ENCODE peak calls at places on chromosome 21, in eight cellular contexts. V is epithelial cell of proximal tubule, S is thoracic aorta, E is fibroblast of mammary gland, M is bronchial epithelial cell, Y is cardiac fibroblast, T is HCT116, F is gastrocnemius medialis. G is an unnamed sample.

GRCh38 chr21:29949991-29950390 is 10.2 kb upstream of the GRIK1 start:
- DNase-seq in M (no peak), S (no peak), Y (no peak), E (no peak), V (no peak), T (no peak), F (no peak), G (no peak)

GRCh38 chr21:29360799-29361765 is 62.4 kb downstream of the BACH1 start:
- DNase-seq in E (no peak), Y (no peak), V (no peak), T (no peak), M (peak), F (no peak), S (no peak), G (no peak)

GRCh38 chr21:39834543-39834942 is 32.7 kb upstream of the PCP4 start:
- DNase-seq in V (no peak), E (no peak), Y (no peak), M (no peak), T (no peak), S (no peak), F (no peak), G (no peak)

GRCh38 chr21:46401186-46401910 is 57.3 kb upstream of the DIP2A start:
- DNase-seq in F (no peak), Y (no peak), S (no peak), T (no peak), M (no peak), E (no peak), V (no peak), G (no peak)

GRCh38 chr21:17343055-17343454 is 169.8 kb upstream of the CXADR start:
- DNase-seq in E (peak), F (no peak), V (no peak), S (no peak), T (no peak), M (peak), Y (peak), G (no peak)

GRCh38 chr21:40169971-40170370 is 302.7 kb downstream of the PCP4 start:
- DNase-seq in S (no peak), E (no peak), F (no peak), Y (no peak), T (no peak), M (no peak), V (no peak), G (no peak)

GRCh38 chr21:42534901-42535378 is 21.3 kb downstream of the SLC37A1 start:
- DNase-seq in Y (no peak), M (no peak), V (no peak), F (no peak), E (no peak), S (no peak), T (no peak), G (no peak)

GRCh38 chr21:46067505-46068201 is 30.3 kb upstream of the COL6A2 start:
- DNase-seq in M (no peak), T (no peak), Y (no peak), V (no peak), S (no peak), E (no peak), F (no peak), G (no peak)

GRCh38 chr21:42109473-42109872 is 38.4 kb downstream of the UMODL1 start:
- DNase-seq in T (no peak), M (no peak), V (no peak), Y (no peak), E (no peak), F (no peak), S (no peak), G (no peak)

GRCh38 chr21:42578761-42579415 is 65.2 kb downstream of the SLC37A1 start:
- DNase-seq in M (no peak), Y (no peak), S (no peak), E (no peak), F (no peak), V (no peak), T (no peak), G (no peak)

GRCh38 chr21:16965424-16965823 is 547.4 kb upstream of the CXADR start:
- DNase-seq in S (no peak), F (no peak), Y (no peak), M (no peak), T (no peak), E (no peak), V (no peak), G (no peak)

GRCh38 chr21:29078884-29079765 is 5.7 kb upstream of the CCT8 start:
- DNase-seq in E (peak), F (no peak), V (no peak), S (no peak), M (no peak), Y (no peak), T (no peak), G (no peak)

GRCh38 chr21:41973427-41973831 is 19.6 kb upstream of the C2CD2 start:
- DNase-seq in Y (no peak), S (no peak), M (no peak), F (no peak), V (no peak), T (no peak), E (no peak), G (no peak)

GRCh38 chr21:44985441-44986401 is 45.9 kb downstream of the SLX9 start:
- DNase-seq in Y (no peak), S (no peak), F (no peak), V (no peak), M (no peak), T (no peak), E (no peak), G (no peak)

GRCh38 chr21:38985423-38986378 is 180.0 kb downstream of the ETS2 start:
- DNase-seq in V (no peak), S (peak), F (peak), E (peak), T (no peak), Y (peak), M (peak), G (peak)

GRCh38 chr21:41585199-41585994 is 77.4 kb upstream of the TMPRSS2 start:
- DNase-seq in V (no peak), Y (no peak), F (no peak), S (no peak), T (no peak), E (no peak), M (no peak), G (no peak)

GRCh38 chr21:45378258-45378966 is 26.6 kb upstream of the COL18A1 start:
- DNase-seq in Y (no peak), F (no peak), T (no peak), M (no peak), V (no peak), E (no peak), S (no peak), G (peak)

GRCh38 chr21:45033791-45034555 is 40.4 kb upstream of the ADARB1 start:
- DNase-seq in E (peak), Y (peak), V (no peak), T (no peak), S (no peak), F (peak), M (peak), G (peak)

GRCh38 chr21:27561116-27561515 is 594.2 kb upstream of the ADAMTS5 start:
- DNase-seq in M (peak), F (peak), E (no peak), T (no peak), V (no peak), S (no peak), Y (no peak), G (no peak)

GRCh38 chr21:39430457-39430856 is 15.1 kb downstream of the LCA5L start:
- DNase-seq in S (no peak), M (no peak), V (no peak), F (no peak), Y (no peak), E (no peak), T (no peak), G (peak)

GRCh38 chr21:25956993-25957714 is 213.4 kb downstream of the APP start:
- DNase-seq in Y (peak), S (no peak), E (peak), F (peak), T (no peak), M (peak), V (peak), G (peak)

GRCh38 chr21:25485914-25486313 is 121.4 kb downstream of the MRPL39 start:
- DNase-seq in Y (no peak), V (no peak), M (no peak), E (no peak), F (no peak), T (no peak), S (no peak), G (no peak)

GRCh38 chr21:16797530-16797929 is 715.3 kb upstream of the CXADR start:
- DNase-seq in V (no peak), S (no peak), Y (no peak), M (no peak), T (no peak), F (no peak), E (no peak), G (no peak)

GRCh38 chr21:30391615-30392014 is 4.2 kb upstream of the KRTAP13-1 start:
- DNase-seq in Y (no peak), V (no peak), E (no peak), S (no peak), T (no peak), F (no peak), M (no peak), G (no peak)

GRCh38 chr21:9730866-9731265 is 790.5 kb upstream of the TPTE start:
- DNase-seq in F (no peak), E (no peak), S (no peak), Y (no peak), V (no peak), T (no peak), M (no peak), G (no peak)

GRCh38 chr21:38277501-38278111 is 20.8 kb downstream of the KCNJ15 start:
- DNase-seq in S (no peak), T (no peak), M (peak), V (peak), F (no peak), E (peak), Y (peak), G (peak)

GRCh38 chr21:31566061-31566460 is 93.4 kb upstream of the SOD1 start:
- DNase-seq in V (no peak), F (no peak), E (peak), S (no peak), M (no peak), Y (no peak), T (no peak), G (no peak)

GRCh38 chr21:46221664-46222435 is 6.7 kb downstream of the LSS start:
- DNase-seq in V (no peak), S (no peak), Y (no peak), M (no peak), T (no peak), E (no peak), F (peak), G (no peak)

GRCh38 chr21:39575778-39576177 is 37.0 kb upstream of the B3GALT5 start:
- DNase-seq in Y (no peak), V (no peak), T (no peak), M (peak), F (no peak), E (peak), S (no peak), G (peak)

GRCh38 chr21:31554511-31555022 is 104.9 kb upstream of the SOD1 start:
- DNase-seq in V (no peak), T (peak), S (no peak), E (peak), Y (peak), M (peak), F (no peak), G (no peak)

GRCh38 chr21:46549650-46550049 is 55.2 kb downstream of the S100B start:
- DNase-seq in Y (no peak), V (no peak), F (no peak), S (no peak), M (no peak), T (no peak), E (no peak), G (no peak)

GRCh38 chr21:45365608-45366241 is 39.2 kb upstream of the COL18A1 start:
- DNase-seq in T (peak), V (no peak), S (no peak), M (no peak), F (no peak), Y (peak), E (peak), G (peak)

GRCh38 chr21:45811136-45811535 is 167.6 kb downstream of the PCBP3 start:
- DNase-seq in E (no peak), M (no peak), S (no peak), Y (no peak), T (no peak), V (no peak), F (no peak), G (no peak)

GRCh38 chr21:17921579-17922530 is 102.7 kb upstream of the C21orf91 start:
- DNase-seq in M (peak), S (no peak), V (peak), T (no peak), F (peak), Y (peak), E (peak), G (peak)

GRCh38 chr21:22813201-22813600 is 1815.0 kb downstream of the NCAM2 start:
- DNase-seq in Y (no peak), M (no peak), F (no peak), T (no peak), S (no peak), V (no peak), E (no peak), G (no peak)

GRCh38 chr21:41894922-41895557 is 15.9 kb upstream of the PRDM15 start:
- DNase-seq in M (peak), Y (peak), E (peak), T (no peak), F (no peak), V (no peak), S (no peak), G (peak)

GRCh38 chr21:36929622-36930021 is 36.8 kb downstream of the HLCS start:
- DNase-seq in V (no peak), E (peak), T (no peak), M (peak), Y (no peak), F (no peak), S (no peak), G (peak)
- TF ChIP-seq CTCF in V (peak), E (peak), T (no peak), M (peak), Y (no peak), F (no peak), S (no peak), G (peak)

GRCh38 chr21:33237446-33237845 is 7.7 kb downstream of the IFNAR2 start:
- DNase-seq in F (no peak), V (no peak), E (no peak), M (no peak), Y (no peak), S (no peak), T (no peak), G (no peak)

GRCh38 chr21:33240404-33240803 is 10.7 kb downstream of the IFNAR2 start:
- DNase-seq in Y (no peak), F (no peak), M (no peak), S (no peak), V (no peak), E (no peak), T (no peak), G (no peak)

GRCh38 chr21:33236799-33237198 is 7.1 kb downstream of the IFNAR2 start:
- DNase-seq in M (no peak), V (no peak), T (no peak), S (no peak), F (no peak), Y (no peak), E (no peak), G (no peak)

GRCh38 chr21:33238146-33238545 is 8.4 kb downstream of the IFNAR2 start:
- DNase-seq in T (no peak), S (no peak), M (no peak), F (no peak), E (no peak), Y (no peak), V (no peak), G (no peak)

DNA sequence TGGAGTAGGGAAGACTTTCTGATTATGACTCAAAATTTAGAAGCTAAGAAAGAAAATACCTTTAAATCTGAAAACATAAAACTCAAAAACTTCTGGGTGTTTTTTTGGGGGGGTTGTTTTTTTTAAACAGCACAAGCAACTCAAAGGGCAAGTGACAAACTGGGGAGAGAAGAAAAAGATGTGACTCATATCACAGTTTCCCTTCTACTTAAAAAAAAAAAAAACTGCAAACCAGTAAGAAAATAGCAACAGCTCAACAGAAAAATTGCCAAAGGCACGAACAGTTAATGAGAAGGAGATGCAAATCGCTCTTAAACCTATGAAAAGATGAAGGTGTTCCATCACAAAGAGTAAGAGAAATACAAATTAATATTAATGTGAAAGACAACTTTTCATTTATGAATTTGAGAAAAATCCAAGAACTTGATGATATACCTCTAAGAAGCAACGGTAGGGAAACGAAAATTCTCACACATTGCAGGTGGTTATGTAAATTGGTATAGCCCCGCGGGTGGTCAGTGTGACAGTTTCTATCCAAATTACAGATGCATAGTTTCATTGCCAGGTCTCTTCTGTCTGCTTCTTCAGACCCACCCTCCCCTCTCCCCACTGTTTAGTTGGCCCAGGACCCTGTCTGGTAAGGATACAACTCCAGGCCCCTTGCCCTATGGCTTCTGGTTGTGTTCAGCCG is 9.0 kb downstream of the IFNAR2 start:
- DNase-seq in T (no peak), M (no peak), F (no peak), Y (no peak), E (no peak), S (no peak), V (no peak), G (no peak)
- H3K4me3 ChIP-seq in T (no peak), M (no peak), F (no peak), Y (no peak), E (no peak), S (no peak), V (no peak), G (no peak)

GRCh38 chr21:15732996-15733329 is 3.2 kb downstream of the USP25 start:
- DNase-seq in S (no peak), E (no peak), M (no peak), V (no peak), F (no peak), T (no peak), Y (no peak), G (no peak)
- TF ChIP-seq CTCF in S (no peak), E (no peak), M (no peak), V (no peak), F (no peak), T (no peak), Y (no peak), G (no peak)

DNA sequence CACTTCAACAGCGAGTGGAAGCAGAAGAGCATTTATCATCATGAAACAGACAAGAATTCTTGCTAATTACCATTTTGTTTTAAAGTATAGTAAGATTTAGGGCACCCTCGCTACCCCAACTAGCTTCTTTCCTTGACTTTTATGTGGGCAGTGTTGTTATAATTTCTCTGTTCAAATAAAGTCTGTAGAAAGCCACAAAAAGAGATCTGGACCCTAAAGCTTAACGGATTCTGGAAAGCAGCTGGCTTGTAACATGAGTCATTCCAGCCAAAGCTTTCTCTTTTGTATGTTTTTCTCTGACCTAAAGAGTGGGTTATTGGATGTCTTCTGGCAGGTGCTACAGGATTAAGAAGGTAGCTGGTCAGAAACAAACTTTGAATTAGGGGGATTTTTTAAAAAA is 37.4 kb downstream of the RUNX1 start:
- DNase-seq in V (no peak), E (no peak), M (peak), Y (no peak), F (no peak), T (no peak), S (no peak), G (no peak)
- H3K4me3 ChIP-seq in V (no peak), E (no peak), M (no peak), Y (no peak), F (no peak), T (no peak), S (no peak), G (no peak)

GRCh38 chr21:15729674-15730483 is at the start of gene USP25:
- DNase-seq in V (no peak), S (peak), F (peak), M (peak), Y (peak), E (peak), T (peak), G (peak)
- TF ChIP-seq CTCF in V (no peak), S (no peak), F (no peak), M (no peak), Y (no peak), E (no peak), T (no peak), G (no peak)

DNA sequence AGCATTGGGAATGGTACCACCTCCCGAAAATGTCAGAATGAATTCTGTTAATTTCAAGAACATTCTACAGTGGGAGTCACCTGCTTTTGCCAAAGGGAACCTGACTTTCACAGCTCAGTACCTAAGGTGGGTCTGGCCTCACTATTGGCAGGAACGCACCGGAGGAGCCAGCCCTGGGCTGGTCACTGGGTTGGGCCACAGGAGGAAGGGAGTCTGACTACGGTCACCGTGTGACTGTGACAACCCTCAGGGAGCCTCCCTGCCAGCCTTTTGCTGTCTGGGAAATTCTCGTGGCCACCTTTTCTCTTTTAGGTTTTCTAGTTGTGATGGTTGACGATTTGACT is 2.2 kb downstream of the IL10RB start:
- DNase-seq in Y (no peak), T (no peak), M (no peak), F (no peak), E (no peak), S (no peak), V (no peak), G (no peak)
- H3K4me3 ChIP-seq in Y (no peak), T (no peak), M (no peak), F (no peak), E (no peak), S (no peak), V (no peak), G (no peak)

DNA sequence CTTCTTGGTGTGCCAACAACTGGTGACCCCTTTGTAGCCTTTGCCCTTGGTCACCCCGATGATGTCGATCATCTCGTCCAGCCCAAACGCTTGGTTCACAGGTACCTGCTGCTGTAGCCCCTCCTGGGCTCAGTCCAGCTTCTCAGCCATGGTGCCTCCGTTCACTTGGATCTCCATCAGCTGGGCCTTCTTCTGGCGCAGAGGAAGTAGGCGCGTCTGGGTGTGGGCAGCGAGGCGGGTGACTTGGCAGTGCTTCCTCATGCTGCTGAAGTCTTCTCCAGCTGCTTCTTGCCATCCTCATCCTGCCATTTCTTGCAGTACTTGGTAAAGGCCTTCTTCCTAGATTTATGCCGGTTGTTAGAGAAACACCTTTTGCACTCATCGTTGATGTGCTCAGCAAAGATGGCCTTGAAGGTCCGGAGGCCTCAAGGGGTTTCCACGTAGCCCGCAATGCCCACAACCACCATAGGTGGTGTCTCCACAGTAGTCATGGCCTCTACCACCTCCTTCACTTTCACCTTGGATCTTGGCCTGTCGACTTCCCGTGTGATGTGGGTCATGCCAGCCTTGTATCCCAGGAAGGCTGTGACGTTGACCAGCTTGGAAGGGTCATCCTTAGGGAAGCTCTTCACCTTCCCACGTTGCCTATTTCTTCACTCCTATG is 13.0 kb downstream of the DOP1B start:
- DNase-seq in S (no peak), Y (no peak), V (no peak), F (no peak), T (no peak), E (no peak), M (no peak), G (no peak)
- TF ChIP-seq CTCF in S (no peak), Y (no peak), V (peak), F (no peak), T (no peak), E (peak), M (no peak), G (no peak)

G was measured in AG10803.